ENCODE peak calls at places on chromosomes 4 and X, in four cellular contexts. W, U, A and N are unnamed samples.

GRCh38 chr4:159444668-159445067 is 341.8 kb downstream of the RAPGEF2 start:
- DNase-seq in W (peak), U (no peak), A (no peak), N (peak)

GRCh38 chrX:101051549-101052302 is at the start of gene TRMT2B:
- DNase-seq in W (peak), U (peak), A (peak), N (peak)

GRCh38 chr4:164874791-164875190 is 2.2 kb upstream of the APELA start:
- DNase-seq in W (no peak), U (no peak), A (no peak), N (no peak)

GRCh38 chr4:111501946-111502345 is 643.3 kb upstream of the FAM241A start:
- DNase-seq in W (no peak), U (no peak), A (no peak), N (no peak)

GRCh38 chrX:149504226-149504914 is 736 bp downstream of the IDS start:
- DNase-seq in W (peak), U (no peak), A (peak), N (peak)

GRCh38 chr4:97720869-97721432 is 422.3 kb downstream of the STPG2 start:
- DNase-seq in W (no peak), U (peak), A (no peak), N (no peak)

GRCh38 chr4:164540987-164541386 is 212.9 kb upstream of the SMIM31 start:
- DNase-seq in W (no peak), U (no peak), A (no peak), N (no peak)

GRCh38 chrX:149456476-149457245 is 48.4 kb downstream of the IDS start:
- DNase-seq in W (no peak), U (no peak), A (no peak), N (no peak)

GRCh38 chr4:63901311-63901710 is 507.9 kb downstream of the TECRL start:
- DNase-seq in W (no peak), U (no peak), A (no peak), N (no peak)

GRCh38 chr4:148415500-148415899 is 26.7 kb downstream of the NR3C2 start:
- DNase-seq in W (no peak), U (no peak), A (no peak), N (no peak)

GRCh38 chr4:8295471-8295870 is 25.9 kb downstream of the HTRA3 start:
- DNase-seq in W (no peak), U (no peak), A (no peak), N (no peak)

GRCh38 chr4:138334346-138335016 is 92.3 kb upstream of the SLC7A11 start:
- DNase-seq in W (no peak), U (peak), A (no peak), N (no peak)

GRCh38 chr4:68162196-68162595 is 32.5 kb upstream of the TMPRSS11F start:
- DNase-seq in W (no peak), U (no peak), A (no peak), N (no peak)
- TF ChIP-seq RNF2 in W (no peak), U (no peak), A (no peak), N (no peak)

GRCh38 chrX:48802089-48802812 is 384 bp downstream of the HDAC6 start:
- DNase-seq in W (peak), U (peak), A (peak), N (peak)
- TF ChIP-seq POLR2A in W (peak), U (no peak), A (no peak), N (peak)

GRCh38 chrX:17692709-17693346 is 44.5 kb upstream of the SCML1 start:
- DNase-seq in W (peak), U (no peak), A (no peak), N (no peak)

GRCh38 chrX:17700976-17701375 is 36.3 kb upstream of the SCML1 start:
- DNase-seq in W (no peak), U (no peak), A (no peak), N (no peak)

DNA sequence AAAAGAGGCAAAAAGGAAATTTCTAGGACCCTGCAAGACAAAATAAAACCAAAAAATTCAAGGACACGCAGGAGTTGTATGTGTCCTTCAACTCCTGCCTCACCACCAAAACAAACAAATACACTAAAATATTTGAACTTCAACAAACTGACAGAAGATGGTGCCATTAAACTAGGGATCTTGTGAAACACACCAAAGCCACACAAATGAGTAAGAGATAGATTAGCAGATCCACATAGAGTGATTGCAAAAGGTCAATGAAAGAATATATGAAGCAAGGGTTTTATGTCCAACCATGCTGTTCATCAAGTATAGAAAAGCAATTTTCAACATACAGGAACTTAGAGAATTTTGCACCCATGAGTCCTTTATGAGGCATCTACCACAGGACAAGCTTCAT is 40.1 kb upstream of the SCML1 start:
- DNase-seq in W (no peak), U (peak), A (no peak), N (no peak)
- TF ChIP-seq RNF2 in W (no peak), U (no peak), A (no peak), N (no peak)

GRCh38 chrX:154428176-154429171 is at the start of gene ATP6AP1:
- DNase-seq in W (peak), U (peak), A (peak), N (peak)
- TF ChIP-seq POLR2A in W (peak), U (no peak), A (no peak), N (peak)

GRCh38 chr4:2511645-2512131 is 24.8 kb upstream of the FAM193A start:
- DNase-seq in W (no peak), U (no peak), A (no peak), N (no peak)

GRCh38 chr4:2516635-2517034 is 19.8 kb upstream of the FAM193A start:
- DNase-seq in W (no peak), U (no peak), A (no peak), N (no peak)

GRCh38 chr4:2512396-2513135 is 23.9 kb upstream of the FAM193A start:
- DNase-seq in W (no peak), U (no peak), A (no peak), N (no peak)

GRCh38 chr4:2510351-2511259 is 25.8 kb upstream of the FAM193A start:
- DNase-seq in W (no peak), U (no peak), A (no peak), N (no peak)

GRCh38 chr4:2515835-2516550 is 20.5 kb upstream of the FAM193A start:
- DNase-seq in W (no peak), U (no peak), A (no peak), N (no peak)
- TF ChIP-seq RNF2 in W (no peak), U (no peak), A (no peak), N (no peak)

GRCh38 chr4:3388461-3389185 is 53.1 kb upstream of the HGFAC start:
- DNase-seq in W (no peak), U (no peak), A (peak), N (no peak)
- TF ChIP-seq POLR2A in W (no peak), U (no peak), A (no peak), N (no peak)

GRCh38 chr4:185522451-185522850 is 12.9 kb downstream of the PDLIM3 start:
- DNase-seq in W (no peak), U (no peak), A (no peak), N (no peak)

GRCh38 chr4:185523862-185524261 is 11.4 kb downstream of the PDLIM3 start:
- DNase-seq in W (no peak), U (no peak), A (no peak), N (no peak)

GRCh38 chr4:185529413-185529812 is 5.9 kb downstream of the PDLIM3 start:
- DNase-seq in W (no peak), U (no peak), A (no peak), N (no peak)

GRCh38 chr4:185520119-185520518 is 15.2 kb downstream of the PDLIM3 start:
- DNase-seq in W (no peak), U (no peak), A (no peak), N (no peak)

DNA sequence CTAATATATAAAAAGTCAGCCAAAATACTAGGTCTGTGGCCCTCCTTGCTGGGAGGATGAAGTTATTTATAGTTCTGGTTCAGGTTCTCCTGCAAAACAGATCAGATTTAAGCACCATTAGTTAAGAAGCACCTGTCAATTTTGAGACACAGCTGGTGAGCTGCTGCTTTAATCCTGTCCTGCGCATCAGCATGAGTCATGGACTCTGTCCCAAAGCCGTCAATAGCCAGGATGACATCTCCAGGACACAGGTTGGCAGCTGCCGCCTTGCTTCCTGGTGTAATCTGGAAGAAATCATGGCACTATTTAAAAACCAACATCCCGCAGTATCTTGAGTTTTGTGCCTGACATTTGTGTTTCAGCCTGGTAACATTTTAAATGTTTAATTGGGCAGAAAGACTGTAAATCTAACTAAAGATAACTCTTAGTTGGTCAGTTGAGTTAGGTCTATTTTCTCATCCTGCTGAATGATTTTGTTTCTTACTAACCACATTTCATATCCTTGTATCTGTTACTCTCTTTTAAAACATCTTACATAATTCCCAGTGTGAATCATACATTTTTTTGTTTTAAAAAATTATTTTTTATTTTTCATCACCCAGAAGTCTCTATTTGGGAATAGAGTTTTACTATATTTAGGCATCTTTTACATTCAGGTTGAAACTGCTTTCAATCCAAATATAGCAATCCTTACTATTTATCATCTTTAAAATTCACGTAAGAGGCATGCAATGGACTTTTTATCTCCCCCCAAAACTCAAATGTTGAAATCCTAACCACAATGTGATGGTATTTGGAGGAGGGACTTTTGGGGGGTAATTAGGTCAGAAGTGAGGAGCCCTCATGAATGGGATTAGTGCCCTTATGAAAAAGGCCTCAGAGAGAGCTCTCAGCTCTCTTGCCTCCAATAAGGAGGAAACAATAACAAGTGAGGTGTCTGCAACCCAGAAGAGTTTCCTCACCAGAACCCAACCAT is 10.1 kb downstream of the PDLIM3 start:
- DNase-seq in W (no peak), U (no peak), A (no peak), N (no peak)
- TF ChIP-seq RNF2 in W (no peak), U (no peak), A (no peak), N (no peak)

GRCh38 chr4:78150465-78150864 is 93.3 kb downstream of the FRAS1 start:
- DNase-seq in W (no peak), U (peak), A (no peak), N (no peak)
- TF ChIP-seq POLR2A in W (no peak), U (no peak), A (no peak), N (no peak)

GRCh38 chrX:9312922-9313867 is 151.7 kb upstream of the TBL1X start:
- DNase-seq in W (peak), U (peak), A (peak), N (peak)
- TF ChIP-seq RNF2 in W (no peak), U (no peak), A (no peak), N (no peak)